ENCODE peak calls at places on chromosomes 4 and X, in six cellular contexts. One of them, this sample, is unnamed.

GRCh38 chrX:42075032-42075431 is 151.7 kb upstream of the CASK start:
- DNase-seq in aorta: no peak
- DNase-seq in heart left ventricle: no peak
- DNase-seq in body of pancreas: no peak
- DNase-seq in right lobe of liver: no peak
- DNase-seq in Karpas-422: no peak
- DNase-seq in this sample: no peak

GRCh38 chrX:72028701-72029470 is 102.8 kb downstream of the RTL5 start:
- DNase-seq in aorta: no peak
- DNase-seq in heart left ventricle: no peak
- DNase-seq in body of pancreas: no peak
- DNase-seq in right lobe of liver: no peak
- DNase-seq in Karpas-422: no peak
- DNase-seq in this sample: no peak

GRCh38 chrX:72714471-72714916 is 388 bp upstream of the PHKA1 start:
- DNase-seq in aorta: peak; percentile 83
- DNase-seq in heart left ventricle: peak; percentile 53
- DNase-seq in body of pancreas: peak; percentile 82
- DNase-seq in right lobe of liver: peak; percentile 72
- DNase-seq in Karpas-422: no peak
- DNase-seq in this sample: no peak

GRCh38 chrX:110414679-110415439 is 56.2 kb downstream of the RTL9 start:
- DNase-seq in aorta: no peak
- DNase-seq in heart left ventricle: no peak
- DNase-seq in body of pancreas: no peak
- DNase-seq in right lobe of liver: no peak
- DNase-seq in Karpas-422: no peak
- DNase-seq in this sample: no peak

GRCh38 chr4:73816814-73817213 is 19.7 kb upstream of the CXCL6 start:
- DNase-seq in aorta: no peak
- DNase-seq in heart left ventricle: peak; percentile 29
- DNase-seq in body of pancreas: no peak
- DNase-seq in right lobe of liver: no peak
- DNase-seq in Karpas-422: no peak
- DNase-seq in this sample: no peak

GRCh38 chr4:124279741-124280140 is 432.8 kb downstream of the ANKRD50 start:
- DNase-seq in aorta: no peak
- DNase-seq in heart left ventricle: no peak
- DNase-seq in body of pancreas: no peak
- DNase-seq in right lobe of liver: no peak
- DNase-seq in Karpas-422: no peak
- DNase-seq in this sample: no peak

GRCh38 chrX:28312965-28313364 is 274.3 kb upstream of the IL1RAPL1 start:
- DNase-seq in aorta: no peak
- DNase-seq in heart left ventricle: no peak
- DNase-seq in body of pancreas: no peak
- DNase-seq in right lobe of liver: no peak
- DNase-seq in Karpas-422: no peak
- DNase-seq in this sample: no peak

GRCh38 chrX:39891781-39892180 is 206.0 kb downstream of the BCOR start:
- DNase-seq in aorta: no peak
- DNase-seq in heart left ventricle: no peak
- DNase-seq in body of pancreas: no peak
- DNase-seq in right lobe of liver: no peak
- DNase-seq in Karpas-422: peak; percentile 42
- DNase-seq in this sample: no peak

GRCh38 chrX:68409154-68409553 is 24.1 kb downstream of the OPHN1 start:
- DNase-seq in aorta: no peak
- DNase-seq in heart left ventricle: no peak
- DNase-seq in body of pancreas: no peak
- DNase-seq in right lobe of liver: no peak
- DNase-seq in Karpas-422: no peak
- DNase-seq in this sample: no peak

GRCh38 chrX:50206753-50207152 is 2.2 kb downstream of the CCNB3 start:
- DNase-seq in aorta: no peak
- DNase-seq in heart left ventricle: no peak
- DNase-seq in body of pancreas: no peak
- DNase-seq in right lobe of liver: no peak
- DNase-seq in Karpas-422: no peak
- DNase-seq in this sample: no peak

GRCh38 chr4:3489451-3489962 is 26.4 kb downstream of the DOK7 start:
- DNase-seq in aorta: no peak
- DNase-seq in heart left ventricle: no peak
- DNase-seq in body of pancreas: no peak
- DNase-seq in right lobe of liver: no peak
- DNase-seq in Karpas-422: peak; percentile 64
- DNase-seq in this sample: no peak

GRCh38 chr4:140296335-140296753 is 77.1 kb upstream of the SCOC start:
- DNase-seq in aorta: peak; percentile 50
- DNase-seq in heart left ventricle: peak; percentile 23
- DNase-seq in body of pancreas: peak; percentile 37
- DNase-seq in right lobe of liver: no peak
- DNase-seq in Karpas-422: no peak
- DNase-seq in this sample: no peak
- H3K4me3 ChIP-seq in aorta: no peak overlapping the region
- H3K4me3 ChIP-seq in heart left ventricle: no peak overlapping the region
- H3K4me3 ChIP-seq in body of pancreas: no peak overlapping the region
- H3K4me3 ChIP-seq in right lobe of liver: no peak overlapping the region
- H3K4me3 ChIP-seq in Karpas-422: peak overlapping the region; percentile 51
- H3K4me3 ChIP-seq in this sample: no peak overlapping the region

DNA sequence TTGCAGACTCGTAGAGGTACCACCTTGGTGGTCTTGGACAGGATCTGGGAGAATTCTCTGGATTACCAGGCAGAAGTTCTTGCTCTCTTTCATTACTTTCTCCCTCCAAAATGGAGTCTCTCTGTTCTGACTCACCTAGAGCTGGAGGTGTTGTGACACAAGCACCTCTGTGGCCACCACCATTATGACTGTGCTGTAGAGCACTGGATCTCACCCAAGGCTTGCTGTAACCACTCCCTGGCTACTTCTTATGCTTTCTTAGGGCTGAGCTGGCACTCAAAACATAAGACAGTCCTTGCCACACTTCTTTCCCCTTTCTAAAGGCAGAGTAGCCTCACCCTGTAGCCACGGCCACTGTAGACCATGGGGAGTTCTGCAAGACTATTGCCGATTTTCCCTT is 296.6 kb upstream of the DIPK2B start:
- DNase-seq in aorta: no peak
- DNase-seq in heart left ventricle: no peak
- DNase-seq in body of pancreas: no peak
- DNase-seq in right lobe of liver: no peak
- DNase-seq in Karpas-422: no peak
- DNase-seq in this sample: no peak
- H3K9me3 ChIP-seq in aorta: no peaks in the 10 kb centered on the region
- H3K9me3 ChIP-seq in heart left ventricle: no peaks in the 10 kb centered on the region
- H3K9me3 ChIP-seq in body of pancreas: no peaks in the 10 kb centered on the region
- H3K9me3 ChIP-seq in right lobe of liver: no peaks in the 10 kb centered on the region
- H3K9me3 ChIP-seq in Karpas-422: no peaks in the 10 kb centered on the region
- H3K9me3 ChIP-seq in this sample: no peaks in the 10 kb centered on the region

GRCh38 chr4:137997496-137997895 is 244.7 kb downstream of the SLC7A11 start:
- DNase-seq in aorta: no peak
- DNase-seq in heart left ventricle: no peak
- DNase-seq in body of pancreas: no peak
- DNase-seq in right lobe of liver: no peak
- DNase-seq in Karpas-422: no peak
- DNase-seq in this sample: no peak

GRCh38 chr4:137994858-137995257 is 247.3 kb downstream of the SLC7A11 start:
- DNase-seq in aorta: no peak
- DNase-seq in heart left ventricle: no peak
- DNase-seq in body of pancreas: no peak
- DNase-seq in right lobe of liver: no peak
- DNase-seq in Karpas-422: no peak
- DNase-seq in this sample: no peak

GRCh38 chr4:137993232-137993631 is 248.9 kb downstream of the SLC7A11 start:
- DNase-seq in aorta: no peak
- DNase-seq in heart left ventricle: no peak
- DNase-seq in body of pancreas: no peak
- DNase-seq in right lobe of liver: no peak
- DNase-seq in Karpas-422: no peak
- DNase-seq in this sample: no peak

GRCh38 chr4:138003248-138003647 is 238.9 kb downstream of the SLC7A11 start:
- DNase-seq in aorta: no peak
- DNase-seq in heart left ventricle: no peak
- DNase-seq in body of pancreas: no peak
- DNase-seq in right lobe of liver: no peak
- DNase-seq in Karpas-422: no peak
- DNase-seq in this sample: no peak

DNA sequence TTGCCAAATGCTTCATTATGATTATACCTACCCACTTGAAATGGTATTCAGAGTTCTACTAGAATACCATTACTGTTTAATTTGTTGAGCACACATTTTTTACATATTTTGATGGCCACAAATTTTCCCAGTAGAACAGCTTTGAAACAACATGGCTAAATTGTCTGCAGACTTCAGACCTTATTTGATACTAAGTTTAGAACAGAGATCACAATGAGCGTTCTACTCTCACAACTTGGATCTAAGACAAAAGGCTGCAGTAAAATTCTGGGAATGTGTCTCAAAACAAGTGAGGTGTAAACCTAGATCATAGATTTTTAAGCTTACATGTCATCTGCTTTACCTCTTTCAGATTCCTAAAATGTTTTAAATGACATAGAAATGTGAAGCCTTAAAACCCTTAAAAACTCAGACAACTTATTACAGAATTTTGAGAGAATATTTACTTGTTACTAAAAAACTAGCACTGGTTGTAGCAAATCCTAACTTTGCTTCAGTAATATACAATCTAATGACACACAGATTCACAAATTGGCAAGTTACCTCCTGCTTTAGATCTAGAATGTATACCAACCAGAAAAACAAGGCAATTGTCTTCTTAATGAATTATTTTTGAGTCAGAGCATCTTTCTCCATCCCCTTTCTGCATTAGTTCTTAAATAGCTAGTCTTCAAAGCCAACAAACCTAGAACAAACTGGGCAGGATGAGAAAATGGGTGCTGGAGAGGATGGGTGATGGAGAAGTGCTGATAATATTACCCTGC is 243.3 kb downstream of the SLC7A11 start:
- DNase-seq in aorta: no peak
- DNase-seq in heart left ventricle: no peak
- DNase-seq in body of pancreas: no peak
- DNase-seq in right lobe of liver: no peak
- DNase-seq in Karpas-422: no peak
- DNase-seq in this sample: no peak
- H3K27ac ChIP-seq in aorta: no peak overlapping the region
- H3K27ac ChIP-seq in heart left ventricle: no peak overlapping the region
- H3K27ac ChIP-seq in body of pancreas: no peak overlapping the region
- H3K27ac ChIP-seq in right lobe of liver: no peak overlapping the region
- H3K27ac ChIP-seq in Karpas-422: no peak overlapping the region
- H3K27ac ChIP-seq in this sample: no peak overlapping the region

DNA sequence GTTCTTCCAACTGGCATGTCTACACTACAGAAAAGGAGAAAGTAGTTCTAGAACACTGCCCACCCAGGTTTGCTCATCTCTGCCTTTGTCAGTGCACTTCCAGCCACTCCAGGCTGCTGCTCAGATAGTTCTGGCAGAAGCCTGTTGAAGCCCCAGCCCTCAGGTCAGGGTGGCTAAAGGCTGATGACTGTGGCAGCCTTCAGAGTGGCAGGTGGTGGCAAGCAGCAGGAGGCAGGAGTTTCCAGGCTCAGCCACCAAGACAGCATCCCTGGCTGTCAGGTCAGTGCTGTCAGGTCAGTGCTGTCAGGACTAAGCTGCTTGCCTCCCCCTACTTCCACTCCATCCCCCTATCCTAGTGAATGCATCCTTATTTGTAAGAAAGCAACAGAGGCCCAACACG is 100.4 kb downstream of the MAMLD1 start:
- DNase-seq in aorta: no peak
- DNase-seq in heart left ventricle: no peak
- DNase-seq in body of pancreas: no peak
- DNase-seq in right lobe of liver: no peak
- DNase-seq in Karpas-422: no peak
- DNase-seq in this sample: no peak
- H3K4me3 ChIP-seq in aorta: no peak overlapping the region
- H3K4me3 ChIP-seq in heart left ventricle: no peak overlapping the region
- H3K4me3 ChIP-seq in body of pancreas: no peak overlapping the region
- H3K4me3 ChIP-seq in right lobe of liver: no peak overlapping the region
- H3K4me3 ChIP-seq in Karpas-422: no peak overlapping the region
- H3K4me3 ChIP-seq in this sample: no peak overlapping the region

DNA sequence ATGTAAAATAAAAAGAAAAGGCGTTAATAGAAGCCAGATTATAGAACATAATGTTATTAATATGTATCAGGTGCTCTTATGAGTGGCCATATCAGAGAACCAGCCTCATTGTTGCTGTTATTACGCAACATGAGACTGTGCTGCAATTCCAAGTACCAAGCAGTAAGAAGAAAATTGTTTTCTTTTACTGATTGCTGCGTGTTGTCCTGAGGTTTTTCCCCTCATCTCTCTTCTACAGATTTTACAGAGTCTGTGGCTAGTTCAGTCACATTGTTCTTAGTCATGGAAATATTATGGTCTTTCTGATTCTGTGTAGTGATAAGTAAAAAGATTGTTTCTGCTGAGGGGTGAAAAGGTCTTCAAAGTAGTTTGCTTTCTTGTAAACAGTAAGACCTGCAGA is 55.9 kb downstream of the NPNT start:
- DNase-seq in aorta: no peak
- DNase-seq in heart left ventricle: no peak
- DNase-seq in body of pancreas: no peak
- DNase-seq in right lobe of liver: no peak
- DNase-seq in Karpas-422: no peak
- DNase-seq in this sample: no peak
- H3K9me3 ChIP-seq in aorta: no peaks in the 10 kb centered on the region
- H3K9me3 ChIP-seq in heart left ventricle: no peaks in the 10 kb centered on the region
- H3K9me3 ChIP-seq in body of pancreas: no peaks in the 10 kb centered on the region
- H3K9me3 ChIP-seq in right lobe of liver: no peaks in the 10 kb centered on the region
- H3K9me3 ChIP-seq in Karpas-422: no peaks in the 10 kb centered on the region
- H3K9me3 ChIP-seq in this sample: no peaks in the 10 kb centered on the region